ENCODE peak calls at places on chromosome 18, in five cellular contexts. D, U, W, I and S are unnamed samples.

GRCh38 chr18:68435581-68435980 is 279.3 kb downstream of the TMX3 start:
- DNase-seq in U (no peak), W (no peak), I (no peak), D (no peak), S (no peak)

GRCh38 chr18:10851824-10852225 is 297.5 kb downstream of the PIEZO2 start:
- DNase-seq in I (peak), W (peak), U (peak), D (peak), S (peak)

GRCh38 chr18:8706545-8706980 is 1.2 kb downstream of the MTCL1 start:
- DNase-seq in D (no peak), I (peak), W (no peak), U (peak), S (peak)

GRCh38 chr18:78922856-78923255 is 56.8 kb upstream of the SALL3 start:
- DNase-seq in W (no peak), D (no peak), U (no peak), I (no peak), S (no peak)

GRCh38 chr18:42437646-42438045 is 482.6 kb downstream of the PIK3C3 start:
- DNase-seq in U (no peak), D (no peak), I (no peak), W (no peak), S (peak)

GRCh38 chr18:79788096-79789085 is 9.3 kb upstream of the KCNG2 start:
- DNase-seq in W (no peak), I (no peak), D (no peak), U (peak), S (no peak)

GRCh38 chr18:39667905-39668304 is 2102.3 kb upstream of the CELF4 start:
- DNase-seq in W (no peak), I (peak), D (no peak), U (peak), S (no peak)

GRCh38 chr18:43017622-43018021 is 97.9 kb downstream of the RIT2 start:
- DNase-seq in W (no peak), U (no peak), D (no peak), I (no peak), S (no peak)

GRCh38 chr18:13243363-13243762 is 24.8 kb downstream of the LDLRAD4 start:
- DNase-seq in D (no peak), I (no peak), U (no peak), W (no peak), S (no peak)

GRCh38 chr18:53745228-53745967 is 479.1 kb downstream of the MBD2 start:
- DNase-seq in D (no peak), W (no peak), U (peak), I (no peak), S (no peak)

GRCh38 chr18:8319798-8320477 is 289.3 kb upstream of the RAB12 start:
- DNase-seq in U (peak), I (peak), W (no peak), D (no peak), S (peak)

DNA sequence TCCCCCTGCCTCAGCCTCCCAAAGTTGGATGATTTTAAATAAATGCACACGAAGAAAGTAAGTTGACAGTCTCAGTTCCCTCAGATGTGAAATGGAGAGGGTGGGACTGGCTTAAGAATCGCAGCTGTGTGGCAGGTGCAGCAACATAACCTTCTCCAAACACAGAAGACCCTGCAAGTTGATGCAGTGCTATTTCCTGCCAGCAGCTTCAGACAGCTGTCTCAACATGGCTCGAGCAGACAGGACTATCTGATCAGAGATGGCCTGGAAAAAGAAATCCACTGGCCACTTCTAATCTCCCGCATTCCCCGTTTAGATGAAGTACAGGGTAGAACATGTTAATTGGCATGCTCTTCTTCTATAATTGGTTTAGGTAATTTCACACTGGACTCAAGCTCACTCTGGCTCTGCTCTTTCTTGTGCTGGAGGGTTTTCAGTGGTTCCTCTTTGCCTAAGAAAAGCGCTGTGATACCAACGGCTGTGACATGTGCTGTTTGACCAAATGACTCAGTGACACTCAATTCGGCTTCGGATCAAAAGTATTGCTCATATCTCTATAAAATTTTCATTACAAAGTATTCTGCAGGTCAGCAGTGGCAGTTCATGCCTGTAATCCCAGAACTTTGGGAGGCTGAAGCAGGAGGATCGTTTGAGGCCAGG is 40.2 kb downstream of the MYOM1 start:
- DNase-seq in D (no peak), I (no peak), U (no peak), W (peak), S (no peak)
- H3K4me3 ChIP-seq in D (no peak), I (no peak), U (no peak), W (no peak), S (no peak)

GRCh38 chr18:44839239-44839666 is 158.6 kb downstream of the SETBP1 start:
- DNase-seq in W (peak), D (peak), I (peak), U (peak), S (peak)
- H3K9ac ChIP-seq in W (no peak), D (no peak), I (no peak), U (no peak), S (no peak)

GRCh38 chr18:58942486-58942885 is 77.8 kb downstream of the ZNF532 start:
- DNase-seq in W (no peak), I (no peak), U (no peak), D (no peak), S (peak)
- H3K4me3 ChIP-seq in W (no peak), I (no peak), U (no peak), D (no peak), S (no peak)

DNA sequence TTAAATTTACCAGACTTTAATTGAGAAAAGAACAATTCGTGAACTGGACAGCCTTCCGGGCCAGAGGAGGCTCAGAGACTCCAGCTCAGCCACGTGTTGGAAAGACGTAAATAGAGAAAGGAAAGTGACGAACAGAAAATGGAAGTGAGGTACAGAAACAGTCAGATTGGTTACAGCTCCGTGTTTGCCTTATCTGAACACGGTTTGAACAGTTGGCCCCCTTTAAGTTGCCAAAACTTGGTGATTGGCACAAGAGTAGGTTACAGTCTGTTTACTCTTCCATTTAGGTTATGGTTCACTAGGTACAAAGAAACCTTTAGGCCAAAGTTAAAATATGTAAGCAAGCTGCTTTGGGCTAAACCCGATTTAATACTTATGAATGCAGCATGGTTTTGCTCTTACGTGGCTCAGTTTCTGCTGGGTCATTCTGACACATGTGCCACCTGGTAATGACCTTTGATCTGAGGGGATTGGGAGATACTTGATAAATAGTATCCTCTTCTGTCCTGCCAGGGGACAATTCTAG is 65.2 kb upstream of the TGIF1 start:
- DNase-seq in W (no peak), I (no peak), D (no peak), U (no peak), S (no peak)
- H3K9ac ChIP-seq in W (no peak), I (no peak), D (no peak), U (no peak), S (no peak)

DNA sequence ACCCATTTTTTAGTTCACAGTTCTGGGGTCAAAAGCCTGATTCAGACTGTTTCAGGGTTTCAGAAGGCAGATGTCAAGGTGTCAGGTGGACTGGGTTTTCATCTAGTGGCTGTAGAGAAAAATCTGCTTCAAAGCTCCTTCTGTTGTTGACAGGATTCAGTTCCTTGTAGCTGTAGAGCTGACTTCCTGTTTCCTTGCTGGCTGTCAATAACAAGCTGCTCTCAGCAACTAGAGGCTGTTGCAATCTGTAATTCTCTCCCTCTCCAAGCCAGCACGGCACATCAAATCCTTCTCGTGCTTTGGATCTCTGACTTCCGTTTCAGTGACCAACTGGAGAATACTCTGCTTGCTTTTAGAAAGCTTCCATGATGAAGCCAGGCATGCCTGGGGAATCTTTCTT is 179.4 kb downstream of the DOK6 start:
- DNase-seq in D (no peak), I (peak), W (peak), U (peak), S (peak)
- H3K4me3 ChIP-seq in D (no peak), I (no peak), W (no peak), U (peak), S (no peak)

GRCh38 chr18:24985616-24986015 is 366.4 kb downstream of the ZNF521 start:
- DNase-seq in W (no peak), U (no peak), I (peak), D (no peak), S (peak)

GRCh38 chr18:24987933-24988840 is 363.8 kb downstream of the ZNF521 start:
- DNase-seq in U (peak), W (no peak), I (no peak), D (no peak), S (no peak)

GRCh38 chr18:24987271-24987932 is 364.6 kb downstream of the ZNF521 start:
- DNase-seq in U (peak), W (peak), I (peak), D (peak), S (peak)

GRCh38 chr18:24983566-24983965 is 368.4 kb downstream of the ZNF521 start:
- DNase-seq in I (no peak), W (peak), U (no peak), D (no peak), S (no peak)

DNA sequence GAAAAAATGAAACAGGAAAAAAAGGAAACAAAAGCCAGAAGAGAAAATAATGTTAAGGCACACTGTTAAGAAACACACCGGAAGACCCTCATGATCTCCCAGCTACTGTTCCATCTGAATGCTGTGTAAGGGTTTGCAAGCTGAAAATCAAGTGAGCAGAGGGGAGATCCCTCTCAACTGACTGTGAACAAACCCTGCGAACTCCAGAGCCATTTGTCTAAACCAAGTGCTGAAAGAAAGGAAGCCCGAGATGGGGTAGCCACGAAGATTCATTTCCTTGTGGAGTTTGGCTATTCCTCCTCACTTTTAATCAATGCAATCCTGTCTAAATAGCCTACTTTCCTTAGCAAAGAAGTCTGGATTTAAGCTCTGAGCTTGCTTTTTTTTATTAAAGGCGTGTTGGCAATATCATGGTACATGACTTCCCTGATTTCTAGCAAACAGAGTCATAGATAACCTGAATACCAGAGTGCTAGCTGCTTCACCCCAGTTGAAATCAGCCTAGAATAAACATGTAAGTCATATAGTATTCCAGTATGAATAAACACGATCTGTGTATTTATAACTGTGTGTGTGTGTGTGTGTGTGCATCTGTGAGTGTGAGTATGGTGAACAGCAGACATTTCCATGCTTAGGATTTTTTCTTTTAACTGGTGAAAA is 365.2 kb downstream of the ZNF521 start:
- DNase-seq in D (no peak), U (peak), W (peak), I (peak), S (peak)
- H3K9ac ChIP-seq in D (no peak), U (no peak), W (peak), I (peak), S (no peak)

DNA sequence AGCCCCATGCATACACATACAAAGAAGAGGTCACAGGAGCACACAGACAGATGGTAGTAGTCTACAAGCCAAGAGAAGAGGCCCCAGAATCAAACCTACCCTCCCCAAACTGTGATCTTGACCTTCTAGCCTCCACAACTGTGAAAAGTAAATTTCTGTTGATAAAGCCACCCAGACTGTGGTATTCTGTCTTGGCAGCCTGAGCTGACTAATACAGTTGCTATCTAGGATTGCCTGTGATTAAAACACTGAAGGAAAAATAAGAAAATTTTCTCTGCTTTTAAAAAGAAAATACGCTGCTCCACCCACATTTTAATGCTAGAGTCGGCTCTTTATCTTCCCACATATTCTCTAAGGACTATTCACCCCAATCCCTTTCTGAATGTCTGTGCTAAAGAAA is 143.7 kb upstream of the TMEM200C start:
- DNase-seq in W (no peak), D (no peak), U (peak), I (peak), S (peak)
- H3K4me3 ChIP-seq in W (no peak), D (no peak), U (no peak), I (no peak), S (no peak)

DNA sequence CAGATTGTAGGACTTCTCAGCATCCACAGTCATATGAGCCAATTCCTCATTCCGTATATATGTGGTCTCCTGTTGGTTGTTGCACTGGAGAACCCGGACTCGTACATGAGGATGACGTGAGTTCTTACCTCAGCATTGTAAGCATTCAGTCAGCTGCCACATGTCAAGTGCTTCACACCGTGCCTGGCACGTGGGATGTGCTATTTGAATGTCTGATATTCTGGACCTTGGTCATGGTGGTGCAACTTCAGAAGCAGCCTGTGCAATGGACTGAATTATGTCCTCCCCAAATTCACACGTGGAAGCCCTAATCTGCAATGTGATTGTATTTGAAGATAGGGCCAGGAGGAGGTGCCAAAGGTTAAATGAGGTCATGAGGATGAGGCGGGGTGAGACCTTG is 32.1 kb downstream of the PTGR3 start:
- DNase-seq in D (no peak), W (peak), U (no peak), I (no peak), S (no peak)
- H3K9ac ChIP-seq in D (no peak), W (no peak), U (no peak), I (no peak), S (no peak)